ENCODE peak calls at places on chromosomes 16 and 17, in eight cellular contexts. F is endothelial cell of umbilical vein, J is spleen, H is sigmoid colon, W is body of pancreas, V is suprapubic skin, Y is GM12891, G is esophagus squamous epithelium. R is an unnamed sample.

GRCh38 chr16:85981826-85982562 is 83.0 kb downstream of the IRF8 start:
- DNase-seq in F (no peak), J (peak), H (peak), W (no peak), V (no peak), Y (no peak), G (no peak), R (no peak)

GRCh38 chr16:79815049-79815448 is 214.5 kb upstream of the MAF start:
- DNase-seq in F (no peak), J (no peak), H (no peak), W (no peak), V (no peak), Y (no peak), G (no peak), R (no peak)

GRCh38 chr17:10050597-10051101 is 145.6 kb upstream of the RCVRN start:
- DNase-seq in F (no peak), J (no peak), H (peak), W (peak), V (no peak), Y (no peak), G (no peak), R (no peak)

GRCh38 chr16:66159987-66160386 is 206.5 kb upstream of the CDH5 start:
- DNase-seq in F (no peak), J (no peak), H (no peak), W (no peak), V (no peak), Y (no peak), G (no peak), R (no peak)

GRCh38 chr17:50501906-50502642 is 6.2 kb upstream of the MYCBPAP start:
- DNase-seq in F (no peak), J (peak), H (peak), W (no peak), V (no peak), Y (no peak), G (no peak), R (no peak)

GRCh38 chr16:64910351-64910750 is 211.5 kb downstream of the CDH11 start:
- DNase-seq in F (no peak), J (no peak), H (no peak), W (peak), V (no peak), Y (no peak), G (no peak), R (no peak)

GRCh38 chr17:35486920-35487727 is 38.6 kb upstream of the SLFN13 start:
- DNase-seq in F (peak), J (peak), H (peak), W (peak), V (no peak), Y (peak), G (no peak), R (peak)

GRCh38 chr16:80663078-80663477 is 122.3 kb downstream of the DYNLRB2 start:
- DNase-seq in F (no peak), J (no peak), H (no peak), W (no peak), V (no peak), Y (no peak), G (no peak), R (no peak)

GRCh38 chr16:72474511-72475123 is 302.7 kb upstream of the PMFBP1 start:
- DNase-seq in F (peak), J (no peak), H (no peak), W (no peak), V (no peak), Y (no peak), G (no peak), R (peak)

GRCh38 chr16:82295306-82296201 is 125.5 kb upstream of the MPHOSPH6 start:
- DNase-seq in F (no peak), J (no peak), H (no peak), W (no peak), V (no peak), Y (no peak), G (no peak), R (no peak)

GRCh38 chr17:142102-142661 is 4.8 kb downstream of the SCGB1C2 start:
- DNase-seq in F (peak), J (peak), H (peak), W (peak), V (peak), Y (no peak), G (no peak), R (peak)

GRCh38 chr17:66459811-66460270 is 157.4 kb downstream of the PRKCA start:
- DNase-seq in F (peak), J (no peak), H (peak), W (peak), V (no peak), Y (no peak), G (no peak), R (peak)

GRCh38 chr17:79836952-79837887 is 2.0 kb downstream of the CBX4 start:
- DNase-seq in F (no peak), J (peak), H (peak), W (peak), V (no peak), Y (peak), G (no peak), R (peak)

GRCh38 chr17:12737740-12738469 is 51.4 kb upstream of the ARHGAP44 start:
- DNase-seq in F (no peak), J (no peak), H (no peak), W (no peak), V (no peak), Y (no peak), G (no peak), R (no peak)

GRCh38 chr17:56478836-56479447 is 114.6 kb upstream of the NOG start:
- DNase-seq in F (peak), J (no peak), H (no peak), W (peak), V (no peak), Y (no peak), G (no peak), R (peak)

GRCh38 chr16:48321307-48322036 is 63.7 kb downstream of the SIAH1 start:
- DNase-seq in F (no peak), J (no peak), H (no peak), W (no peak), V (no peak), Y (no peak), G (no peak), R (no peak)

GRCh38 chr17:35368086-35368824 is 5.2 kb downstream of the SLFN11 start:
- DNase-seq in F (no peak), J (no peak), H (no peak), W (peak), V (no peak), Y (peak), G (no peak), R (no peak)

GRCh38 chr16:63695347-63695746 is 1426.5 kb downstream of the CDH11 start:
- DNase-seq in F (no peak), J (no peak), H (no peak), W (peak), V (no peak), Y (no peak), G (no peak), R (no peak)

GRCh38 chr17:17344507-17345293 is 41.5 kb downstream of the NT5M start:
- DNase-seq in F (no peak), J (peak), H (no peak), W (no peak), V (peak), Y (no peak), G (no peak), R (no peak)

GRCh38 chr17:29838961-29839360 is 91.1 kb downstream of the SSH2 start:
- DNase-seq in F (no peak), J (no peak), H (no peak), W (no peak), V (no peak), Y (no peak), G (no peak), R (no peak)

GRCh38 chr16:22664561-22664997 is 149.4 kb upstream of the HS3ST2 start:
- DNase-seq in F (no peak), J (no peak), H (no peak), W (no peak), V (peak), Y (no peak), G (no peak), R (no peak)

GRCh38 chr17:7885357-7886226 is 3.0 kb upstream of the CHD3 start:
- DNase-seq in F (peak), J (peak), H (peak), W (peak), V (peak), Y (peak), G (no peak), R (peak)

GRCh38 chr17:66677201-66677981 is 157.5 kb upstream of the CACNG5 start:
- DNase-seq in F (no peak), J (no peak), H (no peak), W (no peak), V (no peak), Y (no peak), G (no peak), R (no peak)

GRCh38 chr17:68783861-68784260 is 171.3 kb downstream of the ABCA8 start:
- DNase-seq in F (no peak), J (no peak), H (no peak), W (no peak), V (no peak), Y (no peak), G (no peak), R (no peak)

GRCh38 chr17:76527430-76528111 is 9.9 kb downstream of the CYGB start:
- DNase-seq in F (peak), J (peak), H (peak), W (peak), V (no peak), Y (no peak), G (peak), R (no peak)

GRCh38 chr17:7849185-7850117 is 5.4 kb upstream of the TMEM88 start:
- DNase-seq in F (no peak), J (peak), H (peak), W (no peak), V (peak), Y (no peak), G (no peak), R (no peak)

GRCh38 chr16:88558457-88559442 is 11.5 kb upstream of the ZC3H18 start:
- DNase-seq in F (peak), J (peak), H (peak), W (peak), V (no peak), Y (no peak), G (no peak), R (no peak)
- TF ChIP-seq POLR2A in F (no peak), J (no peak), H (no peak), W (no peak), V (no peak), Y (no peak), G (no peak), R (no peak)

GRCh38 chr17:75288784-75289121 is 480 bp downstream of the SLC25A19 start:
- DNase-seq in F (no peak), J (no peak), H (no peak), W (no peak), V (no peak), Y (no peak), G (no peak), R (peak)

GRCh38 chr17:75289832-75290337 is 652 bp upstream of the SLC25A19 start:
- DNase-seq in F (peak), J (peak), H (peak), W (peak), V (peak), Y (no peak), G (no peak), R (no peak)

GRCh38 chr17:75288359-75288758 is 874 bp downstream of the SLC25A19 start:
- DNase-seq in F (no peak), J (no peak), H (no peak), W (no peak), V (no peak), Y (no peak), G (no peak), R (no peak)

GRCh38 chr17:75287221-75287620 is 2.0 kb downstream of the SLC25A19 start:
- DNase-seq in F (no peak), J (no peak), H (no peak), W (no peak), V (no peak), Y (no peak), G (no peak), R (no peak)

GRCh38 chr17:75289122-75289831 is at the start of gene SLC25A19:
- DNase-seq in F (peak), J (peak), H (peak), W (peak), V (peak), Y (peak), G (peak), R (peak)
- TF ChIP-seq POLR2A in F (peak), J (peak), H (peak), W (peak), V (no peak), Y (peak), G (peak), R (peak)

DNA sequence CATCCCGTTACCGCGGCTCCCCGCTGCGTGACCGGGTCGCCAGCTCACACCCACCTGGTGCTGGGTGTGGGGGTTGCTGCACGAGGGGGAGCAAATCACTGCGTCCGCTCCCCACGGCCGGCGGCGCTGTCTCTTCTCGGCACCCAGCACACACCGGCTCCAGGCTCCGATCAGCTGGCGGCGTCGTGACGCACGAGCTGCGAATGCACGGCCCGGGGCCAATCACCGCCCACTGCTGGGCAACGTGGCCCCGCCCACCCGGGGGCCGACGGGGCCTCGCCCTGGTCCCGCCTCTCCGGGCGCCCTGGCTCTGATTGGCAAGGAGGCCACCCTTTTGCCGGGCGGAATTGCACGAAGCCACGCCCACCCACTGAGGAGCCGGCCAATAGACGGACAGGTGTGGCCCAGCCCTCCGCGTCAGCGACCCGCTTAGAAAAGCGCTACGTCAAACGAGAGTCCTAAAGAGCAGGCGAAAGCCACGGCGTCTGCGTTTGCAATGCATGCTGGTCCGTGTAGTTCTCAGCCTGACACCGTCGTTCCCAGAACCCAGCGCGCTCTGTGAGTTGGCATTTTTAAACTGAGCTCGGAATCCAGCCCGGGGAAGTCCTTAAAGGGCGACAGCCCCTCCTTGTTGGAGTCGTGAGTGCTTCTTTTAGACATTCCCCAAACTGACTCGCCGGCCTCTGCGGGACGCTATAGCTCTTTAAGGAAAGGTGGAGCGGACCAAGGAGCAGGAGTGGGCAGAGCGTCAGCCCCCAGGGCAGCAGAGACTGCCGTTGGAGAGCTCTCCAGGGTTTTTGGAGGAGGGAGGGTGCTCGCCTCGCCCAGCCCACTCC is 6.1 kb upstream of the TLCD2 start:
- DNase-seq in F (peak), J (peak), H (peak), W (peak), V (peak), Y (peak), G (peak), R (peak)
- TF ChIP-seq POLR2A in F (peak), J (peak), H (peak), W (peak), V (peak), Y (peak), G (peak), R (peak)

GRCh38 chr16:59440-60059 is 5.9 kb downstream of the SNRNP25 start:
- DNase-seq in F (no peak), J (no peak), H (no peak), W (no peak), V (no peak), Y (no peak), G (no peak), R (no peak)
- TF ChIP-seq POLR2A in F (no peak), J (no peak), H (no peak), W (no peak), V (no peak), Y (no peak), G (no peak), R (no peak)

GRCh38 chr17:2593846-2594656 is 597 bp downstream of the PAFAH1B1 start:
- DNase-seq in F (peak), J (peak), H (peak), W (peak), V (peak), Y (peak), G (peak), R (peak)
- TF ChIP-seq POLR2A in F (peak), J (no peak), H (no peak), W (no peak), V (no peak), Y (peak), G (peak), R (peak)

GRCh38 chr16:67668495-67669157 is 2.0 kb downstream of the C16orf86 start:
- DNase-seq in F (no peak), J (no peak), H (no peak), W (no peak), V (no peak), Y (no peak), G (no peak), R (peak)
- TF ChIP-seq POLR2A in F (no peak), J (no peak), H (no peak), W (no peak), V (no peak), Y (no peak), G (no peak), R (no peak)

GRCh38 chr17:81509048-81509686 is 3.4 kb downstream of the ACTG1 start:
- DNase-seq in F (peak), J (no peak), H (no peak), W (no peak), V (no peak), Y (no peak), G (no peak), R (no peak)
- TF ChIP-seq POLR2A in F (peak), J (no peak), H (no peak), W (no peak), V (no peak), Y (peak), G (no peak), R (peak)

R was measured in H54.